ENCODE peak calls at places on chromosomes 7 and 10, in ten cellular contexts. E is astrocyte of the spinal cord, L is Panc1, T is WERI-Rb-1, K is GM12865, B is brain microvascular endothelial cell, W is NAMALWA, M is KG1, X is NCI-H2081, A is foreskin fibroblast. Q is an unnamed sample.

GRCh38 chr10:124545756-124546369 is 84.2 kb downstream of the LHPP start:
- DNase-seq in W (peak; percentile 75), T (no peak), B (no peak), E (no peak), K (peak; percentile 40), X (peak; percentile 54), L (no peak), A (no peak), M (no peak), Q (no peak)

GRCh38 chr7:27677912-27678612 is 15.4 kb upstream of the HIBADH start:
- DNase-seq in A (peak; percentile 93), X (no peak), T (no peak), B (peak; percentile 85), K (no peak), M (no peak), L (peak; percentile 85), W (no peak), E (peak; percentile 95), Q (no peak)

GRCh38 chr10:73802276-73802991 is 9.0 kb downstream of the NDST2 start:
- DNase-seq in E (no peak), K (no peak), B (no peak), L (no peak), X (no peak), A (no peak), M (no peak), W (no peak), T (no peak), Q (no peak)

GRCh38 chr10:102460836-102461186 is 9.5 kb upstream of the C10orf95 start:
- DNase-seq in E (no peak), W (no peak), L (no peak), K (no peak), B (no peak), T (no peak), X (no peak), A (no peak), M (no peak), Q (no peak)

GRCh38 chr7:4195650-4196049 is 486.4 kb upstream of the FOXK1 start:
- DNase-seq in B (no peak), T (no peak), E (no peak), X (no peak), M (no peak), K (no peak), L (no peak), W (no peak), A (no peak), Q (no peak)

GRCh38 chr7:129676017-129676897 is 64.7 kb downstream of the NRF1 start:
- DNase-seq in X (no peak), T (no peak), W (no peak), B (no peak), K (no peak), E (no peak), L (no peak), M (no peak), A (no peak), Q (no peak)

GRCh38 chr10:118793545-118793944 is 38.8 kb upstream of the CACUL1 start:
- DNase-seq in M (no peak), T (no peak), K (no peak), E (no peak), A (no peak), X (no peak), B (no peak), L (no peak), W (no peak), Q (no peak)

GRCh38 chr10:24503627-24504320 is 219.9 kb downstream of the ARHGAP21 start:
- DNase-seq in E (peak; percentile 72), W (peak; percentile 74), L (peak; percentile 28), M (no peak), B (peak; percentile 14), T (peak; percentile 43), A (peak; percentile 58), X (no peak), K (peak; percentile 76), Q (no peak)

GRCh38 chr10:123879596-123880257 is 11.9 kb downstream of the CPXM2 start:
- DNase-seq in K (no peak), X (no peak), A (no peak), T (no peak), M (no peak), W (no peak), L (no peak), E (no peak), B (no peak), Q (no peak)

GRCh38 chr10:102227050-102227449 is 951 bp downstream of the ELOVL3 start:
- DNase-seq in W (no peak), A (peak; percentile 85), M (no peak), X (no peak), E (no peak), K (no peak), B (no peak), L (no peak), T (no peak), Q (peak; percentile 63)

GRCh38 chr7:16916111-16916639 is 34.4 kb upstream of the AGR3 start:
- DNase-seq in A (peak; percentile 81), L (no peak), K (no peak), W (no peak), X (no peak), M (no peak), E (peak; percentile 90), T (no peak), B (peak; percentile 92), Q (no peak)

GRCh38 chr7:107049971-107050532 is 5.5 kb downstream of the PRKAR2B start:
- DNase-seq in M (no peak), X (no peak), L (no peak), B (no peak), K (no peak), W (no peak), A (no peak), E (no peak), T (no peak), Q (no peak)

GRCh38 chr10:130338588-130339070 is 202.4 kb downstream of the GLRX3 start:
- DNase-seq in W (no peak), E (no peak), K (no peak), T (no peak), X (no peak), L (no peak), M (no peak), A (no peak), B (no peak), Q (no peak)

GRCh38 chr10:44458671-44459403 is 73.9 kb upstream of the CXCL12 start:
- DNase-seq in B (no peak), L (no peak), M (no peak), X (no peak), K (no peak), T (no peak), W (no peak), A (no peak), E (no peak), Q (no peak)

GRCh38 chr7:11491811-11492210 is 340.2 kb downstream of the THSD7A start:
- DNase-seq in A (no peak), K (no peak), B (no peak), L (no peak), T (no peak), E (no peak), X (no peak), W (no peak), M (no peak), Q (no peak)

GRCh38 chr7:78720066-78720465 is 733.4 kb downstream of the MAGI2 start:
- DNase-seq in M (no peak), T (no peak), B (no peak), L (no peak), X (no peak), E (no peak), W (no peak), K (no peak), A (no peak), Q (no peak)

GRCh38 chr7:8115547-8116402 is 146.2 kb downstream of the ICA1 start:
- DNase-seq in X (no peak), M (no peak), W (peak; percentile 50), A (no peak), L (no peak), E (no peak), B (no peak), T (no peak), K (peak; percentile 95), Q (no peak)

GRCh38 chr7:130840599-130840998 is 106.6 kb upstream of the KLF14 start:
- DNase-seq in X (no peak), K (no peak), L (no peak), A (no peak), E (no peak), T (no peak), B (no peak), W (no peak), M (no peak), Q (no peak)

GRCh38 chr7:2129376-2130375 is 103.1 kb downstream of the MAD1L1 start:
- DNase-seq in K (no peak), B (no peak), A (no peak), L (no peak), X (no peak), E (no peak), T (no peak), M (no peak), W (peak; percentile 50), Q (no peak)

GRCh38 chr10:71985542-71986250 is 21.5 kb downstream of the CHST3 start:
- DNase-seq in T (no peak), B (peak; percentile 69), L (no peak), E (peak; percentile 68), M (no peak), W (no peak), A (peak; percentile 91), K (peak; percentile 44), X (no peak), Q (no peak)

GRCh38 chr10:14553434-14553833 is 221.3 kb downstream of the FAM107B start:
- DNase-seq in B (peak; percentile 59), A (peak; percentile 88), W (no peak), X (no peak), K (peak; percentile 61), M (no peak), E (peak; percentile 52), L (no peak), T (no peak), Q (no peak)

GRCh38 chr10:126504051-126504760 is 115.9 kb upstream of the ADAM12 start:
- DNase-seq in T (peak; percentile 60), W (peak; percentile 59), E (peak; percentile 71), B (peak; percentile 61), M (peak; percentile 11), X (peak; percentile 2), A (peak; percentile 81), K (peak; percentile 36), L (peak; percentile 15), Q (no peak)

GRCh38 chr10:26697922-26698608 is 564 bp downstream of the PDSS1 start:
- DNase-seq in A (peak; percentile 24), E (no peak), M (no peak), W (peak; percentile 32), T (no peak), B (no peak), X (peak; percentile 2), K (no peak), L (no peak), Q (no peak)

GRCh38 chr10:132674311-132674710 is 111.6 kb downstream of the NKX6-2 start:
- DNase-seq in T (no peak), L (no peak), W (no peak), B (no peak), X (no peak), K (no peak), A (no peak), M (no peak), E (no peak), Q (no peak)

GRCh38 chr10:111956841-111957240 is 226.7 kb downstream of the GPAM start:
- DNase-seq in A (no peak), T (no peak), W (no peak), B (no peak), L (no peak), E (no peak), X (no peak), K (no peak), M (no peak), Q (no peak)

GRCh38 chr10:88472540-88472939 is 110.6 kb downstream of the RNLS start:
- DNase-seq in L (no peak), A (peak; percentile 39), T (no peak), X (no peak), E (no peak), K (peak; percentile 20), B (no peak), M (no peak), W (no peak), Q (no peak)

GRCh38 chr7:111803015-111803758 is 240.9 kb upstream of the IMMP2L start:
- DNase-seq in M (no peak), X (no peak), E (peak; percentile 40), A (peak; percentile 6), K (no peak), W (no peak), L (no peak), T (no peak), B (peak; percentile 24), Q (no peak)

GRCh38 chr10:17744395-17744841 is 7.6 kb upstream of the TMEM236 start:
- DNase-seq in B (no peak), W (no peak), K (no peak), E (no peak), L (no peak), M (no peak), X (no peak), T (no peak), A (no peak), Q (no peak)

Q was measured in SIG-M5.